ENCODE peak calls at places on chromosomes 3 and 15, in ten cellular contexts. One of them, this sample, is unnamed.

GRCh38 chr3:12709334-12709733 is 45.4 kb upstream of the RAF1 start:
- DNase-seq in upper lobe of right lung: no peak
- DNase-seq in neural crest cell: no peak
- DNase-seq in Panc1: no peak
- DNase-seq in neural progenitor cell: no peak
- DNase-seq in fibroblast of pulmonary artery: no peak
- DNase-seq in type B pancreatic cell: no peak
- DNase-seq in HL-60: no peak
- DNase-seq in mesothelial cell of epicardium: no peak
- DNase-seq in WTC11: no peak
- DNase-seq in this sample: no peak

GRCh38 chr3:140219923-140220452 is 285.0 kb downstream of the CLSTN2 start:
- DNase-seq in upper lobe of right lung: no peak
- DNase-seq in type B pancreatic cell: no peak
- DNase-seq in Panc1: no peak
- DNase-seq in WTC11: peak; percentile 22
- DNase-seq in neural progenitor cell: no peak
- DNase-seq in neural crest cell: no peak
- DNase-seq in HL-60: no peak
- DNase-seq in fibroblast of pulmonary artery: no peak
- DNase-seq in mesothelial cell of epicardium: no peak
- DNase-seq in this sample: no peak

GRCh38 chr3:196735751-196736150 is 3.9 kb upstream of the PAK2 start:
- DNase-seq in mesothelial cell of epicardium: no peak
- DNase-seq in upper lobe of right lung: no peak
- DNase-seq in fibroblast of pulmonary artery: peak; percentile 29
- DNase-seq in HL-60: no peak
- DNase-seq in Panc1: no peak
- DNase-seq in neural progenitor cell: no peak
- DNase-seq in WTC11: no peak
- DNase-seq in neural crest cell: no peak
- DNase-seq in type B pancreatic cell: no peak
- DNase-seq in this sample: no peak

GRCh38 chr3:119099785-119100184 is 46.2 kb upstream of the TEX55 start:
- DNase-seq in HL-60: no peak
- DNase-seq in WTC11: no peak
- DNase-seq in neural crest cell: no peak
- DNase-seq in type B pancreatic cell: no peak
- DNase-seq in Panc1: no peak
- DNase-seq in fibroblast of pulmonary artery: peak; percentile 3
- DNase-seq in upper lobe of right lung: no peak
- DNase-seq in neural progenitor cell: no peak
- DNase-seq in mesothelial cell of epicardium: no peak
- DNase-seq in this sample: no peak

GRCh38 chr3:2898591-2899353 is 211.4 kb downstream of the IL5RA start:
- DNase-seq in mesothelial cell of epicardium: no peak
- DNase-seq in WTC11: no peak
- DNase-seq in Panc1: no peak
- DNase-seq in upper lobe of right lung: no peak
- DNase-seq in fibroblast of pulmonary artery: no peak
- DNase-seq in neural progenitor cell: no peak
- DNase-seq in neural crest cell: no peak
- DNase-seq in HL-60: no peak
- DNase-seq in type B pancreatic cell: no peak
- DNase-seq in this sample: no peak

GRCh38 chr3:126507886-126508285 is 9.7 kb downstream of the UROC1 start:
- DNase-seq in HL-60: no peak
- DNase-seq in Panc1: no peak
- DNase-seq in mesothelial cell of epicardium: no peak
- DNase-seq in neural crest cell: no peak
- DNase-seq in type B pancreatic cell: no peak
- DNase-seq in upper lobe of right lung: no peak
- DNase-seq in WTC11: no peak
- DNase-seq in fibroblast of pulmonary artery: no peak
- DNase-seq in neural progenitor cell: no peak
- DNase-seq in this sample: no peak

GRCh38 chr3:72413228-72413627 is 435.0 kb downstream of the SHQ1 start:
- DNase-seq in mesothelial cell of epicardium: no peak
- DNase-seq in neural crest cell: no peak
- DNase-seq in HL-60: no peak
- DNase-seq in Panc1: no peak
- DNase-seq in type B pancreatic cell: no peak
- DNase-seq in fibroblast of pulmonary artery: peak; percentile 78
- DNase-seq in upper lobe of right lung: no peak
- DNase-seq in neural progenitor cell: no peak
- DNase-seq in WTC11: no peak
- DNase-seq in this sample: no peak

GRCh38 chr3:169659858-169660614 is 3.5 kb downstream of the MECOM start:
- DNase-seq in type B pancreatic cell: no peak
- DNase-seq in fibroblast of pulmonary artery: peak; percentile 9
- DNase-seq in WTC11: peak; percentile 39
- DNase-seq in mesothelial cell of epicardium: no peak
- DNase-seq in neural progenitor cell: peak; percentile 73
- DNase-seq in HL-60: no peak
- DNase-seq in Panc1: no peak
- DNase-seq in upper lobe of right lung: no peak
- DNase-seq in neural crest cell: no peak
- DNase-seq in this sample: no peak

GRCh38 chr3:50222169-50222528 is 13.9 kb upstream of the GNAI2 start:
- DNase-seq in fibroblast of pulmonary artery: no peak
- DNase-seq in neural crest cell: no peak
- DNase-seq in type B pancreatic cell: no peak
- DNase-seq in neural progenitor cell: no peak
- DNase-seq in HL-60: no peak
- DNase-seq in mesothelial cell of epicardium: no peak
- DNase-seq in Panc1: no peak
- DNase-seq in upper lobe of right lung: no peak
- DNase-seq in WTC11: no peak
- DNase-seq in this sample: no peak

GRCh38 chr3:50219285-50219684 is 14.2 kb downstream of the SLC38A3 start:
- DNase-seq in mesothelial cell of epicardium: no peak
- DNase-seq in WTC11: no peak
- DNase-seq in upper lobe of right lung: no peak
- DNase-seq in neural progenitor cell: no peak
- DNase-seq in Panc1: no peak
- DNase-seq in type B pancreatic cell: no peak
- DNase-seq in HL-60: no peak
- DNase-seq in fibroblast of pulmonary artery: no peak
- DNase-seq in neural crest cell: no peak
- DNase-seq in this sample: no peak

GRCh38 chr3:50220109-50220508 is 15.0 kb downstream of the SLC38A3 start:
- DNase-seq in neural crest cell: no peak
- DNase-seq in HL-60: no peak
- DNase-seq in type B pancreatic cell: no peak
- DNase-seq in Panc1: no peak
- DNase-seq in WTC11: no peak
- DNase-seq in mesothelial cell of epicardium: no peak
- DNase-seq in fibroblast of pulmonary artery: no peak
- DNase-seq in upper lobe of right lung: no peak
- DNase-seq in neural progenitor cell: no peak
- DNase-seq in this sample: no peak

GRCh38 chr3:50221051-50221412 is 15.0 kb upstream of the GNAI2 start:
- DNase-seq in HL-60: no peak
- DNase-seq in type B pancreatic cell: no peak
- DNase-seq in neural crest cell: no peak
- DNase-seq in Panc1: no peak
- DNase-seq in WTC11: no peak
- DNase-seq in fibroblast of pulmonary artery: no peak
- DNase-seq in neural progenitor cell: no peak
- DNase-seq in upper lobe of right lung: no peak
- DNase-seq in mesothelial cell of epicardium: no peak
- DNase-seq in this sample: no peak

DNA sequence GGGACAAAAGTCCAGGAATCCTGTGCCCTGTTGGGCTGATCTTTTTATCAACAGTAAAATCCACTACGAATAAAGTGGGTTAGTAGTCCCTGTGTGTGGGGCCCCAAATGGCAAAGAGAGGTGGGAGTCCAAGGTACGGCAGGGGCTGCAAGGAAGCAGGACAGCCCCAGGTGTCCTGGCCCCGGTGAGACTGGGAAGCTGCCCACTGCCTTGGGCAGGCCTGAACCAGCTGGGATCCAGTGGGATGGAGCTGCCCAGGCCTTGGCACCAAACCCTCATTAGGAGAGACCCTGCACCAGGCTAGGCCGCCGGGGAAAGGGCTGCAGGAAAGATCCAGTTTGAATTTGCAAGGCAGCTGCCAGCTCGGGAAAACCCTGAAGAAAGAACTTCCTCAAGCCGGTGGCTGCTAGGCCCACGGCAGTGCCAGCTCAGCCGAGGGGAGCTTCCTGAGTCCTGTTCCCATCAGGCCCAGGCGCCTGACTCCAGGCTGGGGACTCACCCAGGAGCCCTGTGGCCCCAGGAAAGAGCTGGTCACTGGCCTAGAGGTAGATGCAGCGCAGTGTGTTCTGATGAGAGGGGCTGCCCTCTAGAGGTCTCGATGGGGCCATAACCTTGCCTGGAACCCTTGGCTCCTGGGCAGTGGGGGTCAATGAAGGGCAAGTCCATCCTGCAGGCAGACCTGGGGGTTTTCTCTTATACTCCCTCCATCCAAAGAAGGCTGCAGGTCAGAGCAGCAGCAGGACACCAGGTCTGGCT is 14.4 kb upstream of the GNAI2 start:
- DNase-seq in neural crest cell: no peak
- DNase-seq in HL-60: no peak
- DNase-seq in WTC11: peak; percentile 78
- DNase-seq in mesothelial cell of epicardium: no peak
- DNase-seq in upper lobe of right lung: no peak
- DNase-seq in fibroblast of pulmonary artery: no peak
- DNase-seq in neural progenitor cell: peak; percentile 45
- DNase-seq in Panc1: no peak
- DNase-seq in type B pancreatic cell: no peak
- DNase-seq in this sample: no peak
- TF ChIP-seq CTCF in neural crest cell: no peak
- TF ChIP-seq CTCF in HL-60: no peak
- TF ChIP-seq CTCF in WTC11: no peak
- TF ChIP-seq CTCF in mesothelial cell of epicardium: no peak
- TF ChIP-seq CTCF in upper lobe of right lung: no peak
- TF ChIP-seq CTCF in fibroblast of pulmonary artery: no peak
- TF ChIP-seq CTCF in neural progenitor cell: peak; percentile 44
- TF ChIP-seq CTCF in Panc1: no peak
- TF ChIP-seq CTCF in type B pancreatic cell: no peak
- TF ChIP-seq CTCF in this sample: no peak

DNA sequence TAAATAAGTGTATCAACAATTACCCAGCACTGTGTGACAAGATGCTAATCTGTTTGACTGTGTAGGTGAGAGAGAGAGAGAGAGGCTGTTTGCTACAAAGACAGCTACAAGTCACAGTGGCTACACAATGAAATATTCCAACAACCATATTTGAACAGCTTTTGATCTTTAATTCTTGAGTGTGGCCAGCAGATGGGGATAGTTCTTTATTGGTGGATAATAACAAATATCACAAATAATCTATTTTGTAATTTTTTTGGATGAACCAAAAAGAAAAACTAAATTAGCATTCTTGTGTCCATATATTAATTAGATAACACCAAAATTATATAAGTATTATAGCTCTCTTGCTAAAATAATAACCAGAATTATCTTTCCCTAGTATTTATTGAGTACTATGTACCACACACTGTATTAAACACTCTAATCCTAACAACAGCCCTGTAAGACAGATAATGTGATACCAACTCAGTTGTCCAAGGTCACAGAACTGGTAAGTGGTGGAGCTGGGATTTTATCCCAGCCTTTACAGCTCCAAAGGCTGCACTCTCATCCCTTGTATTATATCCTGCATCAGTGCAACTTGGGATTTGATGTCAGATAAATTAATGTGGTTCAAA is 61.9 kb upstream of the C3orf80 start:
- DNase-seq in mesothelial cell of epicardium: no peak
- DNase-seq in upper lobe of right lung: no peak
- DNase-seq in neural crest cell: no peak
- DNase-seq in type B pancreatic cell: no peak
- DNase-seq in Panc1: peak; percentile 15
- DNase-seq in neural progenitor cell: no peak
- DNase-seq in WTC11: no peak
- DNase-seq in fibroblast of pulmonary artery: peak; percentile 68
- DNase-seq in HL-60: no peak
- DNase-seq in this sample: no peak
- TF ChIP-seq CTCF in mesothelial cell of epicardium: peak; percentile 37
- TF ChIP-seq CTCF in upper lobe of right lung: peak; percentile 49
- TF ChIP-seq CTCF in neural crest cell: peak; percentile 66
- TF ChIP-seq CTCF in type B pancreatic cell: peak; percentile 65
- TF ChIP-seq CTCF in Panc1: peak; percentile 68
- TF ChIP-seq CTCF in neural progenitor cell: peak; percentile 29
- TF ChIP-seq CTCF in WTC11: no peak
- TF ChIP-seq CTCF in fibroblast of pulmonary artery: peak; percentile 47
- TF ChIP-seq CTCF in HL-60: no peak
- TF ChIP-seq CTCF in this sample: peak; percentile 44

DNA sequence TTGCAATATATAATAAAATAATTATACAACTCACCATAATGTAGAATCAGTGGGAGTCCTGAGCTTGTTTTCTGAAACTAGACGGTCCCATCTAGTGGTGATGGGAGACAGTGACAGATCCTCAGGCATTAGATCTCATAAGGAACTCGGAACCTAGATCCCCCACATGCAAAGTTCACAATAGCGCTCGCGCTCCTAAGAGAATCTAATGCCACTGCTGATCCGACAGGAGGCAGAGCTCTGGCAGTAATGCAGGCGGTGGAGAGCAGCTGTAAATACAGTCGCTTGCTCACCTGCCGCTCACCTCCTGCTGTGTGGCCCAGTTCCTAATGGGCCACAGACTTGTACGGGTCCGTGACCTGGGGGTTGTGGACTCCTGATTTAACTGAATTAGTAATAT is 87.8 kb downstream of the P3H2 start:
- DNase-seq in fibroblast of pulmonary artery: no peak
- DNase-seq in type B pancreatic cell: no peak
- DNase-seq in mesothelial cell of epicardium: no peak
- DNase-seq in Panc1: no peak
- DNase-seq in neural crest cell: no peak
- DNase-seq in HL-60: no peak
- DNase-seq in WTC11: peak; percentile 67
- DNase-seq in neural progenitor cell: peak; percentile 66
- DNase-seq in upper lobe of right lung: no peak
- DNase-seq in this sample: no peak
- TF ChIP-seq CTCF in fibroblast of pulmonary artery: no peak
- TF ChIP-seq CTCF in type B pancreatic cell: no peak
- TF ChIP-seq CTCF in mesothelial cell of epicardium: no peak
- TF ChIP-seq CTCF in Panc1: peak; percentile 25
- TF ChIP-seq CTCF in neural crest cell: no peak
- TF ChIP-seq CTCF in HL-60: no peak
- TF ChIP-seq CTCF in WTC11: no peak
- TF ChIP-seq CTCF in neural progenitor cell: peak; percentile 39
- TF ChIP-seq CTCF in upper lobe of right lung: no peak
- TF ChIP-seq CTCF in this sample: no peak

GRCh38 chr15:74808073-74808839 is 4.4 kb upstream of the LMAN1L start:
- DNase-seq in WTC11: no peak
- DNase-seq in neural crest cell: no peak
- DNase-seq in mesothelial cell of epicardium: no peak
- DNase-seq in neural progenitor cell: no peak
- DNase-seq in HL-60: no peak
- DNase-seq in fibroblast of pulmonary artery: no peak
- DNase-seq in upper lobe of right lung: peak; percentile 84
- DNase-seq in Panc1: no peak
- DNase-seq in type B pancreatic cell: no peak
- DNase-seq in this sample: no peak

GRCh38 chr15:74807302-74807701 is 5.3 kb upstream of the LMAN1L start:
- DNase-seq in Panc1: no peak
- DNase-seq in type B pancreatic cell: no peak
- DNase-seq in neural progenitor cell: no peak
- DNase-seq in neural crest cell: no peak
- DNase-seq in HL-60: no peak
- DNase-seq in mesothelial cell of epicardium: no peak
- DNase-seq in upper lobe of right lung: no peak
- DNase-seq in fibroblast of pulmonary artery: no peak
- DNase-seq in WTC11: no peak
- DNase-seq in this sample: no peak

GRCh38 chr15:74809951-74810350 is 2.7 kb upstream of the LMAN1L start:
- DNase-seq in neural progenitor cell: no peak
- DNase-seq in Panc1: no peak
- DNase-seq in WTC11: no peak
- DNase-seq in mesothelial cell of epicardium: no peak
- DNase-seq in HL-60: no peak
- DNase-seq in type B pancreatic cell: no peak
- DNase-seq in upper lobe of right lung: no peak
- DNase-seq in neural crest cell: no peak
- DNase-seq in fibroblast of pulmonary artery: no peak
- DNase-seq in this sample: no peak

GRCh38 chr15:74809242-74809641 is 3.4 kb upstream of the LMAN1L start:
- DNase-seq in HL-60: no peak
- DNase-seq in neural progenitor cell: no peak
- DNase-seq in neural crest cell: no peak
- DNase-seq in Panc1: no peak
- DNase-seq in WTC11: no peak
- DNase-seq in fibroblast of pulmonary artery: no peak
- DNase-seq in mesothelial cell of epicardium: no peak
- DNase-seq in type B pancreatic cell: no peak
- DNase-seq in upper lobe of right lung: no peak
- DNase-seq in this sample: no peak

GRCh38 chr15:74808840-74809229 is 3.8 kb upstream of the LMAN1L start:
- DNase-seq in neural crest cell: no peak
- DNase-seq in fibroblast of pulmonary artery: no peak
- DNase-seq in HL-60: no peak
- DNase-seq in WTC11: peak; percentile 60
- DNase-seq in mesothelial cell of epicardium: no peak
- DNase-seq in upper lobe of right lung: no peak
- DNase-seq in neural progenitor cell: peak; percentile 72
- DNase-seq in type B pancreatic cell: no peak
- DNase-seq in Panc1: no peak
- DNase-seq in this sample: no peak
- TF ChIP-seq CTCF in neural crest cell: peak; percentile 22
- TF ChIP-seq CTCF in fibroblast of pulmonary artery: no peak
- TF ChIP-seq CTCF in HL-60: no peak
- TF ChIP-seq CTCF in WTC11: no peak
- TF ChIP-seq CTCF in mesothelial cell of epicardium: no peak
- TF ChIP-seq CTCF in upper lobe of right lung: no peak
- TF ChIP-seq CTCF in neural progenitor cell: peak; percentile 50
- TF ChIP-seq CTCF in type B pancreatic cell: peak; percentile 33
- TF ChIP-seq CTCF in Panc1: no peak
- TF ChIP-seq CTCF in this sample: no peak

This sample was measured in thoracic aorta.